ENCODE peak calls at places on chromosomes 6 and 20, in six cellular contexts. M, T, I, D, N and Q are unnamed samples.

GRCh38 chr6:98832282-98833100 is 1.9 kb upstream of the POU3F2 start:
- DNase-seq in M (peak; percentile 25), T (peak; percentile 58), I (no peak), D (no peak), N (peak; percentile 25), Q (peak; percentile 47)

GRCh38 chr20:33291830-33292355 is 8.9 kb downstream of the BPIFB1 start:
- DNase-seq in M (no peak), T (peak; percentile 76), I (peak; percentile 44), D (peak; percentile 13), N (peak; percentile 86), Q (peak; percentile 76)

GRCh38 chr6:48092550-48093217 is 18.3 kb downstream of the PTCHD4 start:
- DNase-seq in M (no peak), T (no peak), I (no peak), D (no peak), N (no peak), Q (no peak)

GRCh38 chr6:150191809-150192208 is 49.0 kb downstream of the PPP1R14C start:
- DNase-seq in M (no peak), T (no peak), I (no peak), D (no peak), N (no peak), Q (no peak)

GRCh38 chr6:85464260-85464644 is 14.4 kb downstream of the NT5E start:
- DNase-seq in M (no peak), T (no peak), I (no peak), D (no peak), N (no peak), Q (no peak)

GRCh38 chr6:116925088-116925794 is 48.2 kb downstream of the RFX6 start:
- DNase-seq in M (no peak), T (no peak), I (no peak), D (no peak), N (no peak), Q (no peak)

GRCh38 chr6:156791261-156791850 is 14.2 kb downstream of the ARID1B start:
- DNase-seq in M (peak; percentile 86), T (no peak), I (peak; percentile 78), D (peak; percentile 62), N (peak; percentile 30), Q (peak; percentile 32)

GRCh38 chr6:148969679-148970078 is 222.8 kb downstream of the UST start:
- DNase-seq in M (no peak), T (peak; percentile 44), I (peak; percentile 67), D (no peak), N (no peak), Q (no peak)

GRCh38 chr20:4819901-4820300 is 98.2 kb downstream of the PRND start:
- DNase-seq in M (no peak), T (no peak), I (no peak), D (no peak), N (no peak), Q (no peak)

GRCh38 chr6:41288025-41288777 is 1.7 kb upstream of the TREM1 start:
- DNase-seq in M (no peak), T (no peak), I (peak; percentile 97), D (no peak), N (no peak), Q (peak; percentile 28)

GRCh38 chr20:17533396-17533795 is 2.2 kb upstream of the BFSP1 start:
- DNase-seq in M (no peak), T (no peak), I (peak; percentile 78), D (no peak), N (peak; percentile 76), Q (no peak)

GRCh38 chr6:5989141-5989723 is 17.5 kb downstream of the NRN1 start:
- DNase-seq in M (no peak), T (no peak), I (peak; percentile 44), D (no peak), N (no peak), Q (no peak)

GRCh38 chr6:169990095-169991030 is 238.9 kb downstream of the ERMARD start:
- DNase-seq in M (no peak), T (no peak), I (no peak), D (peak; percentile 12), N (no peak), Q (peak; percentile 58)

GRCh38 chr20:49872056-49872455 is 43.3 kb downstream of the SPATA2 start:
- DNase-seq in M (no peak), T (no peak), I (no peak), D (no peak), N (peak; percentile 53), Q (no peak)

GRCh38 chr6:110216140-110216539 is 35.9 kb downstream of the CDC40 start:
- DNase-seq in M (no peak), T (no peak), I (no peak), D (no peak), N (no peak), Q (no peak)

GRCh38 chr6:48535569-48535968 is 424.6 kb upstream of the PTCHD4 start:
- DNase-seq in M (no peak), T (no peak), I (no peak), D (no peak), N (peak; percentile 17), Q (no peak)

GRCh38 chr6:39005774-39006173 is 42.8 kb upstream of the GLP1R start:
- DNase-seq in M (no peak), T (no peak), I (peak; percentile 94), D (no peak), N (no peak), Q (no peak)

GRCh38 chr20:61895686-61896057 is 170.0 kb downstream of the TAF4 start:
- DNase-seq in M (no peak), T (no peak), I (no peak), D (no peak), N (no peak), Q (no peak)

GRCh38 chr6:101249470-101249869 is 144.0 kb upstream of the GRIK2 start:
- DNase-seq in M (no peak), T (no peak), I (no peak), D (no peak), N (no peak), Q (no peak)

GRCh38 chr6:139236105-139236504 is 55.7 kb downstream of the TXLNB start:
- DNase-seq in M (no peak), T (no peak), I (no peak), D (no peak), N (no peak), Q (no peak)

GRCh38 chr6:80767808-80768207 is 661.3 kb downstream of the BCKDHB start:
- DNase-seq in M (no peak), T (no peak), I (no peak), D (no peak), N (peak; percentile 19), Q (no peak)

GRCh38 chr6:89297695-89298351 is 17.3 kb downstream of the GABRR2 start:
- DNase-seq in M (no peak), T (no peak), I (no peak), D (peak; percentile 56), N (peak; percentile 42), Q (peak; percentile 80)